ENCODE peak calls at places on chromosomes 1 and 21, in six cellular contexts. S, Q, J, F, O and X are unnamed samples.

GRCh38 chr1:32764826-32765545 is 52.2 kb downstream of the YARS1 start:
- DNase-seq in J (no peak), Q (peak), F (no peak), O (no peak), S (no peak), X (peak)

GRCh38 chr1:55244476-55245109 is 29.4 kb upstream of the USP24 start:
- DNase-seq in S (peak), Q (no peak), O (no peak), J (no peak), F (no peak), X (peak)

GRCh38 chr1:94095112-94095637 is 25.8 kb downstream of the ABCA4 start:
- DNase-seq in J (no peak), O (no peak), F (no peak), Q (peak), S (peak), X (peak)

GRCh38 chr1:19926296-19927129 is 3.1 kb upstream of the PLA2G2E start:
- DNase-seq in J (no peak), S (no peak), Q (no peak), O (no peak), F (no peak), X (no peak)

GRCh38 chr21:43718872-43719747 is at the start of gene PDXK:
- DNase-seq in F (peak), O (peak), S (peak), J (peak), Q (peak), X (peak)

GRCh38 chr1:154975409-154976205 is 1.1 kb downstream of the CKS1B start:
- DNase-seq in F (peak), Q (no peak), S (peak), O (peak), J (peak), X (peak)

GRCh38 chr1:3547055-3548005 is 64.0 kb downstream of the MEGF6 start:
- DNase-seq in J (no peak), F (no peak), Q (no peak), S (peak), O (no peak), X (no peak)

GRCh38 chr21:31801551-31802234 is 69.8 kb upstream of the SCAF4 start:
- DNase-seq in F (no peak), O (no peak), Q (peak), J (no peak), S (no peak), X (no peak)

GRCh38 chr21:31484219-31484618 is 140.2 kb upstream of the TIAM1 start:
- DNase-seq in F (no peak), S (no peak), Q (no peak), O (no peak), J (no peak), X (no peak)

GRCh38 chr1:202623075-202623474 is 87.2 kb downstream of the SYT2 start:
- DNase-seq in O (no peak), J (peak), Q (no peak), F (no peak), S (peak), X (peak)

GRCh38 chr1:245754463-245754961 is 599.7 kb downstream of the KIF26B start:
- DNase-seq in F (no peak), S (no peak), Q (no peak), J (no peak), O (no peak), X (no peak)

GRCh38 chr21:26067836-26068401 is 102.7 kb downstream of the APP start:
- DNase-seq in J (no peak), O (no peak), S (no peak), Q (peak), F (no peak), X (peak)

GRCh38 chr1:24204116-24204515 is 17.0 kb upstream of the IFNLR1 start:
- DNase-seq in S (no peak), F (no peak), Q (no peak), O (no peak), J (no peak), X (no peak)

GRCh38 chr1:3968851-3969250 is 68.8 kb upstream of the C1orf174 start:
- DNase-seq in F (no peak), Q (no peak), O (no peak), J (no peak), S (no peak), X (no peak)

GRCh38 chr1:104132386-104132973 is 382.8 kb downstream of the AMY1C start:
- DNase-seq in O (no peak), F (no peak), J (peak), S (peak), Q (peak), X (no peak)

GRCh38 chr1:248807067-248807737 is 18.5 kb downstream of the SH3BP5L start:
- DNase-seq in S (peak), J (peak), O (peak), Q (peak), F (peak), X (peak)

GRCh38 chr21:44477131-44477530 is 21.8 kb downstream of the LRRC3 start:
- DNase-seq in O (no peak), J (no peak), S (no peak), F (no peak), Q (no peak), X (no peak)

GRCh38 chr1:43513471-43514173 is 17.1 kb upstream of the PTPRF start:
- DNase-seq in S (no peak), Q (no peak), F (no peak), J (no peak), O (no peak), X (no peak)

GRCh38 chr21:43203523-43204080 is 34.8 kb downstream of the CRYAA start:
- DNase-seq in O (no peak), S (no peak), F (no peak), Q (no peak), J (no peak), X (no peak)

GRCh38 chr21:28627691-28628090 is 365.0 kb downstream of the LTN1 start:
- DNase-seq in S (no peak), F (no peak), J (no peak), Q (no peak), O (no peak), X (no peak)

GRCh38 chr1:239308701-239309333 is 77.6 kb upstream of the CHRM3 start:
- DNase-seq in O (no peak), J (peak), F (no peak), Q (peak), S (no peak), X (no peak)

GRCh38 chr1:84785231-84785630 is 95.0 kb upstream of the SSX2IP start:
- DNase-seq in F (no peak), O (no peak), J (no peak), S (no peak), Q (no peak), X (peak)

GRCh38 chr1:215056584-215056983 is 26.0 kb upstream of the KCNK2 start:
- DNase-seq in J (no peak), Q (no peak), S (peak), F (no peak), O (no peak), X (peak)

GRCh38 chr1:63958556-63958955 is 184.7 kb downstream of the ROR1 start:
- DNase-seq in S (no peak), O (no peak), Q (no peak), J (no peak), F (no peak), X (no peak)

GRCh38 chr1:24413350-24414163 is at the start of gene STPG1:
- DNase-seq in Q (no peak), O (peak), F (peak), J (peak), S (peak), X (peak)

GRCh38 chr1:2133879-2134215 is 60.7 kb downstream of the FAAP20 start:
- DNase-seq in F (no peak), J (no peak), O (no peak), S (no peak), Q (no peak), X (no peak)

GRCh38 chr1:118649406-118649805 is 338.7 kb downstream of the TBX15 start:
- DNase-seq in S (no peak), F (no peak), O (no peak), J (no peak), Q (no peak), X (no peak)

GRCh38 chr21:38075833-38076567 is 159.7 kb upstream of the KCNJ6 start:
- DNase-seq in F (no peak), O (no peak), J (no peak), S (no peak), Q (no peak), X (no peak)

GRCh38 chr1:99645699-99646531 is at the start of gene PALMD:
- DNase-seq in J (peak), F (no peak), Q (peak), S (peak), O (no peak), X (peak)

GRCh38 chr1:76687324-76688018 is 179.8 kb upstream of the ST6GALNAC5 start:
- DNase-seq in Q (peak), F (no peak), S (no peak), J (no peak), O (no peak), X (no peak)

GRCh38 chr21:42198949-42199348 is 20.0 kb upstream of the ABCG1 start:
- DNase-seq in S (no peak), O (no peak), J (no peak), Q (no peak), F (no peak), X (peak)

GRCh38 chr1:46529031-46529630 is 22.3 kb downstream of the KNCN start:
- DNase-seq in J (no peak), O (no peak), S (no peak), Q (no peak), F (no peak), X (no peak)

GRCh38 chr21:39033878-39034589 is 149.2 kb downstream of the PSMG1 start:
- DNase-seq in S (no peak), Q (no peak), O (no peak), J (no peak), F (no peak), X (no peak)

GRCh38 chr21:39061766-39062165 is 121.5 kb downstream of the PSMG1 start:
- DNase-seq in O (no peak), S (no peak), F (no peak), Q (no peak), J (no peak), X (no peak)

GRCh38 chr1:27332536-27333281 is 9.1 kb upstream of the SYTL1 start:
- DNase-seq in J (no peak), S (peak), Q (no peak), F (peak), O (peak), X (peak)

GRCh38 chr1:26991310-26992116 is 2.0 kb upstream of the TRNP1 start:
- DNase-seq in S (no peak), F (no peak), O (no peak), J (peak), Q (peak), X (peak)